ENCODE peak calls at places on chromosomes 4 and X, in four cellular contexts. D is tibial nerve; Y is CD8-positive, alpha-beta T cell; Q is stomach. S is an unnamed sample.

GRCh38 chr4:88709989-88710388 is 12.4 kb upstream of the NAP1L5 start:
- DNase-seq in D (no peak), Y (no peak), Q (no peak), S (no peak)

GRCh38 chr4:73341454-73341853 is 62.6 kb upstream of the ALB start:
- DNase-seq in D (no peak), Y (no peak), Q (peak), S (no peak)

GRCh38 chr4:151992301-151992700 is 231.5 kb upstream of the GATB start:
- DNase-seq in D (no peak), Y (no peak), Q (no peak), S (no peak)

GRCh38 chrX:24760601-24761000 is 66.9 kb downstream of the POLA1 start:
- DNase-seq in D (no peak), Y (no peak), Q (no peak), S (no peak)

GRCh38 chr4:185515248-185515647 is 20.1 kb downstream of the PDLIM3 start:
- DNase-seq in D (no peak), Y (no peak), Q (no peak), S (no peak)

GRCh38 chr4:77001907-77002306 is 52.4 kb downstream of the SEPTIN11 start:
- DNase-seq in D (no peak), Y (no peak), Q (no peak), S (no peak)

GRCh38 chr4:24482871-24483270 is 101.5 kb downstream of the DHX15 start:
- DNase-seq in D (no peak), Y (no peak), Q (no peak), S (no peak)

GRCh38 chr4:99887837-99888236 is 6.4 kb downstream of the LAMTOR3 start:
- DNase-seq in D (no peak), Y (no peak), Q (no peak), S (no peak)

GRCh38 chrX:16870861-16871584 is 861 bp upstream of the RBBP7 start:
- DNase-seq in D (peak), Y (no peak), Q (peak), S (no peak)
- H3K27ac ChIP-seq in D (peak), Y (peak), Q (peak), S (peak)

GRCh38 chrX:15567886-15568616 is 32.7 kb downstream of the ACE2 start:
- DNase-seq in D (no peak), Y (no peak), Q (no peak), S (no peak)
- TF ChIP-seq CTCF in D (no peak), Y (no peak), Q (no peak), S (no peak)

DNA sequence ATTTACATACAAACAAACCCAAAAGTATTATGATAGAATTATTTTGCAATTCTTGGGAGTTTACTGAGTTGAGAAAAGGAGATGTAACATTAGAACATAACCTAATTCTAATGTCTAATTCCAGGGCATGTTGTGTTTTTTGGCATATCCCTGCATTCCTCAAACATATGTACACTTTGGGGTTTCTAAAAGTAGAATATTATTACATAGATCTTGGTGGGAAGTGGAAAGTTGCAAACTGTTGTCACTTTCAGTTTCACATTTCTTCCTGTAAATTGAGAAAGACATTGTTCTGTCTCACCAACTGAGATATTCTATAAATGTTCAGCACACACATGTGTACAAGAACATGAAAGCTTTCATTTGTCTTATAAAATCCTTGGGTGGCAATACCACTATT is 24.4 kb upstream of the GBA3 start:
- DNase-seq in D (no peak), Y (no peak), Q (no peak), S (no peak)
- H3K4me3 ChIP-seq in D (no peak), Y (peak), Q (no peak), S (no peak)

DNA sequence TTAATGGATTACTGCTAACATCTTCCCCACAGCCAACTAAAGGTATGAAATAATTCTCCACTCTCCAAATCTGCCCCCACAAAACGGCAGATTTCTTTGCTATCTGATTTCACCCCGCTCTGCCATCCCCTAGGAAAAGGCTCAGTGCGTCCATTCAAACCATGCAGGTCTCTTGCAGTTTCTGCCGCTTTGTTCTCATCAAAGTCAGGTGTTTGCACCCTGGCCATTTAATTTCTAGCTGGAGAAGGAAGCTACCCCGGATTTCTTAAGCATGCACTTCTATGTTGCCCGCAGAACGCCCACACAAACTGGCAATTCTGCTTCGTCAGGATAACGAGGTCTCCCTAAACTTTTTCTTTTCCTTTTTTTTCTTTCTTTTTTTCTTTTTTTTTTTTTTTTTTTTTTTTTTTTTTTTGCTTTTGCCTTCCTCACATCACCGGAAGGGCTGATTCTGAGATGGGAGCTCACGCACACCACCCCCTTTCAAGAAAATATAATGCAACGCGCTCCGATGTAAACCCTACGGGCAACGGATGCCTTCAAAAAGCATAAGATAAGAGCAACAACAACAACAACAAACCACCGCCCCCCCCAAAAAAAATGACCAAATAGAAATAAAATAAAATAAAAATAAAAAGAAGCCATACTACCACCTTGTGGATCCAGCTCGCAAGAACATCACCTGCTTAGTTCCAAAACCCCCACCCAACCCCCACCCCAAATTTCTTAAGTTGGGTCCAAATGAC is 3.2 kb downstream of the NLGN4X start:
- DNase-seq in D (no peak), Y (no peak), Q (no peak), S (no peak)
- H3K27ac ChIP-seq in D (peak), Y (no peak), Q (no peak), S (no peak)

GRCh38 chrX:83004012-83004411 is 504.1 kb upstream of the POU3F4 start:
- DNase-seq in D (no peak), Y (no peak), Q (no peak), S (no peak)

DNA sequence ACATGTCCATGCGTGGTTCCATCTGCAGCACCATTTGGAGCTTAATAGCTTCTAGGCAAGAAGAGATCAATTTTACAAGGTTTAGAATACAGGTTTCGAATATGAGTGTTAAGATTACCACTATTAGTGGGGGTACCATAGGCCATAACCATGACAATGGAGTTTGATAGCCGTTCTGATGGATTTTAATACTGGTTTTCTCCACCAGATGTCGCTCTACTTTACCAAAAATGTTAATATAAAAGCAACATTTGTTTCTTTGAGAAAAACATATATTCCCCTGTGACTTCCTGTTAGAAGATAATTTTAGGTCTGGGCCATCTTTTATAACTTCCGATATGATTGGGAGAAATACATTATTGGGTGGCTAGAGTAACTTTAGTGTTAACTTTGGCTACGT is 499.7 kb upstream of the POU3F4 start:
- DNase-seq in D (no peak), Y (no peak), Q (no peak), S (no peak)
- TF ChIP-seq CTCF in D (peak), Y (peak), Q (peak), S (no peak)

DNA sequence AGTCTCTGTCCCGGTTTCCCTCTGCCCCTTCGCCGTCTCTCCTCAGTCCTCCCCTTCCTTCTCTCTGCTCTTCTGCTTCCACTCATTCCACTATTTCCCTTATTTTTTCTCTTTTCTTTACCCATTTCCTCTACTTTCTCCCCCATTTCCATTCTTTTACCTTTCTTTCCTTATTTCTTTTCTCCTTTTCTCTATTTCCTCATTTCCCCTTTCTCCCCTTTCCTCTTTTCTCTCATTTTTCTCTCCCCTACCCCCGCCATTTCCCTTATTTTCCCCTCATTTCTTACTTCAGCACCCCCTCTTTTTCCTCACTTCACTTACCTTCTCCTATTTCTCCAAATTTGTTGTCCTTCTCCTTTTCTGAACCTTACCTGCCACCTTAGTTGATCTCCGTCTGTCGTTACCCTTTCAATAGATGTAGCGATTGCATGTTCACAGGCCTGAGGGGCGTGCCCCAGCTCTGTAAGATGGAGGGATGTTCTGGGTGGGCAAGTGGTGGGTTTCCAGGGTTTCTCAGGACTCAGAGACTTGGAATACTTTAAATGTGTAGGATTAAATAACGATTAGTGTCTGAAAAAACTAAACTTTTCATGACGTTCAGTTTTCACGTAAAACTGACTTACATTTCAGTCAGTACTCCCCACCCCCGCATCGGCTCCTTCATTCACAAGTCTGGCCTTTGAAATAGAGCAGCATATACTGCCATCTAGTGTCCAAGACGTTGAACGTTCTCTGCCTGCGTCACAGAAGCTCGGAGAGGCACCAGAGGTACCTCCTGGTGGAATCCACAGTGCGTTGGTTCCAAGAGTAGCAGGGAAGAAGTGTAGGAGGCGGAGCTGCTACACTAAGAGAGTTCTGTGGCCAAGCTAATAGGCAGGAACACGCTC is 641 bp upstream of the NCBP2L start:
- DNase-seq in D (peak), Y (peak), Q (peak), S (peak)
- H3K4me3 ChIP-seq in D (peak), Y (peak), Q (peak), S (no peak)

DNA sequence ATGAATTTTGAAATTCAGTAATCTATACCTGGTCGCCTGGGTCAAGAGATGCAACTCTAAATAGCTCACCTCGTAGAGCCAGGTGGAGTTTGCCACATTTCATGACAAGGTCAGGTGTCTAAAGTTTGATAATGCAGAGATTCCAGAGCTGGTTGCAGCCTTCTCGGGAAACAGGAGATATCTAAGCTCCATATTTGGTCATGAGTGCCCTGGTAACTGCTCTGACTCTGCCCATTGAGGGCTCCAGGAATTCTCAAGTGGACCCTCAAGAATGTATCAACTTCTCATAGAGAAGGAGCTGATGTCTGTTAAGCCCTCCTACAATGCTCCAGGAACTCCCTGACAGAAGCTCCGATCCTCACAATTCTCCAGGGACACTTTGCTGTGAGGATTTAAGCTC is 33.2 kb upstream of the TSPAN5 start:
- DNase-seq in D (no peak), Y (no peak), Q (no peak), S (no peak)
- H3K27ac ChIP-seq in D (no peak), Y (no peak), Q (no peak), S (no peak)

DNA sequence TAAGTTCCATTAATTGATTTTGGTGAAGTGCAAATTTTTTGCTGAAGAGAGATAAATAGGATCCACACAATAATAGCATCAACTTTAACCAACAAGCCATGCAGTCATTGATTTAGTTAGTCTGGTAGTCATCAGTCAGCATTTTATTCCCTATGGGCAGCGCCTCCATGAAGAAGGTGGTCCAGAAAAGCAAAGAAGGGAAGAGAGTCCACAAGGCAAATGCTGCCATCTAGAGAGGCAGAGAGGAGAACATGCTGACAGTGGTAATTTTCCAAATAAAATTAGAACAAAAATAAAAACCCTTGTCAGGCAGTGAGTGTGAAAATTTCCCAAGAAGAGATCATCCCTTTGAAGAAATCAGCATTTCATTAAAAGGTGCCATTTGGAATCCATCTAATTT is 366.7 kb upstream of the FAM241A start:
- DNase-seq in D (no peak), Y (no peak), Q (no peak), S (no peak)
- TF ChIP-seq CTCF in D (no peak), Y (no peak), Q (no peak), S (no peak)